ENCODE peak calls at places on chromosomes 5 and 9, in six cellular contexts. One of them, this sample, is unnamed.

GRCh38 chr9:108933231-108933630 is 693 bp downstream of the ELP1 start:
- DNase-seq in activated naive CD8-positive, alpha-beta T cell treated with anti-CD3 and anti-CD28 coated beads, Interleukin-2, amount 50 U/mL, for 24 hours: no peak
- DNase-seq in caudate nucleus: no peak
- DNase-seq in ureter: peak
- DNase-seq in stimulated activated CD4-positive, alpha-beta T cell treated with anti-CD3 and anti-CD28 coated beads, Interleukin-4, amount 100 ng/mL, for 1 hour: no peak
- DNase-seq in WTC11: no peak
- DNase-seq in this sample: no peak

GRCh38 chr5:139389701-139390638 is at the start of gene MZB1:
- DNase-seq in caudate nucleus: no peak
- DNase-seq in activated naive CD8-positive, alpha-beta T cell treated with anti-CD3 and anti-CD28 coated beads, Interleukin-2, amount 50 U/mL, for 24 hours: peak
- DNase-seq in ureter: no peak
- DNase-seq in stimulated activated CD4-positive, alpha-beta T cell treated with anti-CD3 and anti-CD28 coated beads, Interleukin-4, amount 100 ng/mL, for 1 hour: no peak
- DNase-seq in WTC11: no peak
- DNase-seq in this sample: peak

GRCh38 chr5:40236001-40236400 is 443.7 kb upstream of the PTGER4 start:
- DNase-seq in WTC11: no peak
- DNase-seq in caudate nucleus: no peak
- DNase-seq in ureter: no peak
- DNase-seq in stimulated activated CD4-positive, alpha-beta T cell treated with anti-CD3 and anti-CD28 coated beads, Interleukin-4, amount 100 ng/mL, for 1 hour: no peak
- DNase-seq in activated naive CD8-positive, alpha-beta T cell treated with anti-CD3 and anti-CD28 coated beads, Interleukin-2, amount 50 U/mL, for 24 hours: no peak
- DNase-seq in this sample: no peak

GRCh38 chr5:175922192-175922885 is 45.8 kb downstream of the THOC3 start:
- DNase-seq in activated naive CD8-positive, alpha-beta T cell treated with anti-CD3 and anti-CD28 coated beads, Interleukin-2, amount 50 U/mL, for 24 hours: no peak
- DNase-seq in ureter: no peak
- DNase-seq in caudate nucleus: no peak
- DNase-seq in WTC11: no peak
- DNase-seq in stimulated activated CD4-positive, alpha-beta T cell treated with anti-CD3 and anti-CD28 coated beads, Interleukin-4, amount 100 ng/mL, for 1 hour: no peak
- DNase-seq in this sample: no peak

GRCh38 chr5:61881821-61882220 is 424.2 kb upstream of the KIF2A start:
- DNase-seq in activated naive CD8-positive, alpha-beta T cell treated with anti-CD3 and anti-CD28 coated beads, Interleukin-2, amount 50 U/mL, for 24 hours: no peak
- DNase-seq in ureter: no peak
- DNase-seq in WTC11: no peak
- DNase-seq in caudate nucleus: no peak
- DNase-seq in stimulated activated CD4-positive, alpha-beta T cell treated with anti-CD3 and anti-CD28 coated beads, Interleukin-4, amount 100 ng/mL, for 1 hour: no peak
- DNase-seq in this sample: no peak

GRCh38 chr5:164597293-164597900 is 1092.0 kb downstream of the MAT2B start:
- DNase-seq in stimulated activated CD4-positive, alpha-beta T cell treated with anti-CD3 and anti-CD28 coated beads, Interleukin-4, amount 100 ng/mL, for 1 hour: no peak
- DNase-seq in activated naive CD8-positive, alpha-beta T cell treated with anti-CD3 and anti-CD28 coated beads, Interleukin-2, amount 50 U/mL, for 24 hours: no peak
- DNase-seq in WTC11: peak
- DNase-seq in ureter: no peak
- DNase-seq in caudate nucleus: no peak
- DNase-seq in this sample: no peak

GRCh38 chr5:123044926-123045617 is 8.5 kb upstream of the PPIC start:
- DNase-seq in stimulated activated CD4-positive, alpha-beta T cell treated with anti-CD3 and anti-CD28 coated beads, Interleukin-4, amount 100 ng/mL, for 1 hour: no peak
- DNase-seq in WTC11: no peak
- DNase-seq in activated naive CD8-positive, alpha-beta T cell treated with anti-CD3 and anti-CD28 coated beads, Interleukin-2, amount 50 U/mL, for 24 hours: no peak
- DNase-seq in ureter: no peak
- DNase-seq in caudate nucleus: no peak
- DNase-seq in this sample: no peak

GRCh38 chr9:134623408-134624066 is 18.1 kb upstream of the COL5A1 start:
- DNase-seq in stimulated activated CD4-positive, alpha-beta T cell treated with anti-CD3 and anti-CD28 coated beads, Interleukin-4, amount 100 ng/mL, for 1 hour: no peak
- DNase-seq in caudate nucleus: no peak
- DNase-seq in WTC11: peak
- DNase-seq in activated naive CD8-positive, alpha-beta T cell treated with anti-CD3 and anti-CD28 coated beads, Interleukin-2, amount 50 U/mL, for 24 hours: no peak
- DNase-seq in ureter: no peak
- DNase-seq in this sample: no peak

GRCh38 chr9:27131731-27132130 is 22.7 kb downstream of the TEK start:
- DNase-seq in WTC11: no peak
- DNase-seq in caudate nucleus: no peak
- DNase-seq in activated naive CD8-positive, alpha-beta T cell treated with anti-CD3 and anti-CD28 coated beads, Interleukin-2, amount 50 U/mL, for 24 hours: no peak
- DNase-seq in stimulated activated CD4-positive, alpha-beta T cell treated with anti-CD3 and anti-CD28 coated beads, Interleukin-4, amount 100 ng/mL, for 1 hour: no peak
- DNase-seq in ureter: no peak
- DNase-seq in this sample: no peak

GRCh38 chr5:34687269-34688011 is 31.3 kb downstream of the RAI14 start:
- DNase-seq in stimulated activated CD4-positive, alpha-beta T cell treated with anti-CD3 and anti-CD28 coated beads, Interleukin-4, amount 100 ng/mL, for 1 hour: no peak
- DNase-seq in activated naive CD8-positive, alpha-beta T cell treated with anti-CD3 and anti-CD28 coated beads, Interleukin-2, amount 50 U/mL, for 24 hours: no peak
- DNase-seq in ureter: no peak
- DNase-seq in caudate nucleus: no peak
- DNase-seq in WTC11: no peak
- DNase-seq in this sample: no peak

This sample was measured in effector memory CD4-positive, alpha-beta T cell.